ENCODE peak calls at places on chromosomes 5 and 9, in six cellular contexts. One of them, this sample, is unnamed.

GRCh38 chr9:126935630-126936029 is 21.0 kb downstream of the RALGPS1 start:
- DNase-seq in HepG2: no peak
- DNase-seq in H1: no peak
- DNase-seq in HCT116: no peak
- DNase-seq in GM12878: no peak
- DNase-seq in K562: no peak
- DNase-seq in this sample: no peak

GRCh38 chr9:99489043-99489378 is 266.9 kb downstream of the SEC61B start:
- DNase-seq in HepG2: no peak
- DNase-seq in H1: no peak
- DNase-seq in HCT116: no peak
- DNase-seq in GM12878: no peak
- DNase-seq in K562: no peak
- DNase-seq in this sample: peak

GRCh38 chr9:19416143-19416542 is 7.3 kb downstream of the ACER2 start:
- DNase-seq in HepG2: no peak
- DNase-seq in H1: no peak
- DNase-seq in HCT116: no peak
- DNase-seq in GM12878: no peak
- DNase-seq in K562: no peak
- DNase-seq in this sample: no peak

GRCh38 chr5:168600409-168600808 is 21.2 kb upstream of the PANK3 start:
- DNase-seq in HepG2: peak
- DNase-seq in H1: peak
- DNase-seq in HCT116: no peak
- DNase-seq in GM12878: no peak
- DNase-seq in K562: no peak
- DNase-seq in this sample: peak

GRCh38 chr9:34413229-34413852 is 36.6 kb upstream of the MYORG start:
- DNase-seq in HepG2: peak
- DNase-seq in H1: peak
- DNase-seq in HCT116: no peak
- DNase-seq in GM12878: no peak
- DNase-seq in K562: peak
- DNase-seq in this sample: no peak

GRCh38 chr5:53318303-53318702 is 162.1 kb upstream of the FST start:
- DNase-seq in HepG2: no peak
- DNase-seq in H1: no peak
- DNase-seq in HCT116: no peak
- DNase-seq in GM12878: no peak
- DNase-seq in K562: no peak
- DNase-seq in this sample: no peak

GRCh38 chr5:2286250-2286649 is 403.5 kb upstream of the IRX4 start:
- DNase-seq in HepG2: no peak
- DNase-seq in H1: no peak
- DNase-seq in HCT116: no peak
- DNase-seq in GM12878: no peak
- DNase-seq in K562: no peak
- DNase-seq in this sample: no peak

GRCh38 chr9:134769084-134769455 is 111.5 kb upstream of the FCN2 start:
- DNase-seq in HepG2: no peak
- DNase-seq in H1: no peak
- DNase-seq in HCT116: no peak
- DNase-seq in GM12878: no peak
- DNase-seq in K562: no peak
- DNase-seq in this sample: peak

GRCh38 chr5:36202521-36202961 is 39.2 kb downstream of the NADK2 start:
- DNase-seq in HepG2: no peak
- DNase-seq in H1: no peak
- DNase-seq in HCT116: no peak
- DNase-seq in GM12878: no peak
- DNase-seq in K562: no peak
- DNase-seq in this sample: no peak

GRCh38 chr9:99851028-99851822 is 29.5 kb downstream of the NR4A3 start:
- DNase-seq in HepG2: no peak
- DNase-seq in H1: no peak
- DNase-seq in HCT116: no peak
- DNase-seq in GM12878: peak
- DNase-seq in K562: no peak
- DNase-seq in this sample: no peak

GRCh38 chr9:116059466-116059865 is 94.1 kb upstream of the PAPPA start:
- DNase-seq in HepG2: no peak
- DNase-seq in H1: no peak
- DNase-seq in HCT116: no peak
- DNase-seq in GM12878: no peak
- DNase-seq in K562: no peak
- DNase-seq in this sample: no peak

GRCh38 chr9:36749461-36749860 is 176.8 kb downstream of the MELK start:
- DNase-seq in HepG2: no peak
- DNase-seq in H1: no peak
- DNase-seq in HCT116: no peak
- DNase-seq in GM12878: no peak
- DNase-seq in K562: no peak
- DNase-seq in this sample: no peak

GRCh38 chr5:10701567-10702039 is 59.4 kb downstream of the DAP start:
- DNase-seq in HepG2: peak
- DNase-seq in H1: peak
- DNase-seq in HCT116: no peak
- DNase-seq in GM12878: no peak
- DNase-seq in K562: peak
- DNase-seq in this sample: peak

GRCh38 chr5:675876-676698 is 17.1 kb downstream of the TPPP start:
- DNase-seq in HepG2: no peak
- DNase-seq in H1: peak
- DNase-seq in HCT116: no peak
- DNase-seq in GM12878: no peak
- DNase-seq in K562: no peak
- DNase-seq in this sample: no peak

GRCh38 chr5:58016892-58017291 is 443.0 kb downstream of the PLK2 start:
- DNase-seq in HepG2: no peak
- DNase-seq in H1: no peak
- DNase-seq in HCT116: no peak
- DNase-seq in GM12878: no peak
- DNase-seq in K562: no peak
- DNase-seq in this sample: no peak

GRCh38 chr9:82645591-82645990 is 417.4 kb downstream of the RASEF start:
- DNase-seq in HepG2: no peak
- DNase-seq in H1: no peak
- DNase-seq in HCT116: no peak
- DNase-seq in GM12878: no peak
- DNase-seq in K562: no peak
- DNase-seq in this sample: no peak

GRCh38 chr5:122585111-122585415 is 189.8 kb upstream of the SNX2 start:
- DNase-seq in HepG2: no peak
- DNase-seq in H1: no peak
- DNase-seq in HCT116: no peak
- DNase-seq in GM12878: no peak
- DNase-seq in K562: no peak
- DNase-seq in this sample: no peak

GRCh38 chr5:131171276-131171815 is 602 bp downstream of the LYRM7 start:
- DNase-seq in HepG2: peak
- DNase-seq in H1: no peak
- DNase-seq in HCT116: no peak
- DNase-seq in GM12878: no peak
- DNase-seq in K562: no peak
- DNase-seq in this sample: no peak

GRCh38 chr9:114446036-114446435 is 58.3 kb upstream of the AKNA start:
- DNase-seq in HepG2: no peak
- DNase-seq in H1: no peak
- DNase-seq in HCT116: no peak
- DNase-seq in GM12878: no peak
- DNase-seq in K562: no peak
- DNase-seq in this sample: no peak

GRCh38 chr9:117783828-117784227 is 79.6 kb downstream of the TLR4 start:
- DNase-seq in HepG2: no peak
- DNase-seq in H1: no peak
- DNase-seq in HCT116: no peak
- DNase-seq in GM12878: peak
- DNase-seq in K562: no peak
- DNase-seq in this sample: no peak

GRCh38 chr9:99231708-99232107 is 9.6 kb downstream of the SEC61B start:
- DNase-seq in HepG2: peak
- DNase-seq in H1: peak
- DNase-seq in HCT116: no peak
- DNase-seq in GM12878: peak
- DNase-seq in K562: peak
- DNase-seq in this sample: peak

GRCh38 chr5:67196537-67197059 is at the start of gene CD180:
- DNase-seq in HepG2: no peak
- DNase-seq in H1: no peak
- DNase-seq in HCT116: no peak
- DNase-seq in GM12878: no peak
- DNase-seq in K562: no peak
- DNase-seq in this sample: no peak

GRCh38 chr5:153223376-153223775 is 267.1 kb upstream of the GRIA1 start:
- DNase-seq in HepG2: no peak
- DNase-seq in H1: no peak
- DNase-seq in HCT116: no peak
- DNase-seq in GM12878: no peak
- DNase-seq in K562: no peak
- DNase-seq in this sample: no peak

GRCh38 chr9:77944556-77945261 is 86.9 kb downstream of the GNAQ start:
- DNase-seq in HepG2: no peak
- DNase-seq in H1: no peak
- DNase-seq in HCT116: no peak
- DNase-seq in GM12878: no peak
- DNase-seq in K562: peak
- DNase-seq in this sample: no peak

GRCh38 chr9:124835026-124835501 is 18.2 kb upstream of the WDR38 start:
- DNase-seq in HepG2: peak
- DNase-seq in H1: no peak
- DNase-seq in HCT116: no peak
- DNase-seq in GM12878: no peak
- DNase-seq in K562: no peak
- DNase-seq in this sample: peak

GRCh38 chr9:928363-929042 is 48.0 kb upstream of the DMRT3 start:
- DNase-seq in HepG2: peak
- DNase-seq in H1: peak
- DNase-seq in HCT116: peak
- DNase-seq in GM12878: no peak
- DNase-seq in K562: peak
- DNase-seq in this sample: peak

GRCh38 chr9:132128191-132128590 is 33.7 kb upstream of the NTNG2 start:
- DNase-seq in HepG2: no peak
- DNase-seq in H1: no peak
- DNase-seq in HCT116: no peak
- DNase-seq in GM12878: no peak
- DNase-seq in K562: no peak
- DNase-seq in this sample: no peak

GRCh38 chr9:135047026-135047350 is 40.5 kb upstream of the OLFM1 start:
- DNase-seq in HepG2: no peak
- DNase-seq in H1: no peak
- DNase-seq in HCT116: no peak
- DNase-seq in GM12878: no peak
- DNase-seq in K562: no peak
- DNase-seq in this sample: no peak

GRCh38 chr5:176873541-176874172 is 25.5 kb downstream of the HK3 start:
- DNase-seq in HepG2: no peak
- DNase-seq in H1: no peak
- DNase-seq in HCT116: no peak
- DNase-seq in GM12878: no peak
- DNase-seq in K562: no peak
- DNase-seq in this sample: no peak

GRCh38 chr9:28774433-28775029 is 1201.2 kb upstream of the C9orf72 start:
- DNase-seq in HepG2: peak
- DNase-seq in H1: no peak
- DNase-seq in HCT116: peak
- DNase-seq in GM12878: no peak
- DNase-seq in K562: no peak
- DNase-seq in this sample: peak

GRCh38 chr5:96602776-96603175 is 59.4 kb upstream of the CAST start:
- DNase-seq in HepG2: no peak
- DNase-seq in H1: no peak
- DNase-seq in HCT116: no peak
- DNase-seq in GM12878: no peak
- DNase-seq in K562: no peak
- DNase-seq in this sample: no peak

GRCh38 chr5:138829341-138829740 is 45.8 kb downstream of the LRRTM2 start:
- DNase-seq in HepG2: no peak
- DNase-seq in H1: no peak
- DNase-seq in HCT116: no peak
- DNase-seq in GM12878: no peak
- DNase-seq in K562: no peak
- DNase-seq in this sample: no peak

GRCh38 chr9:82334286-82334685 is 345.7 kb downstream of the SPATA31D1 start:
- DNase-seq in HepG2: no peak
- DNase-seq in H1: no peak
- DNase-seq in HCT116: no peak
- DNase-seq in GM12878: no peak
- DNase-seq in K562: no peak
- DNase-seq in this sample: no peak

DNA sequence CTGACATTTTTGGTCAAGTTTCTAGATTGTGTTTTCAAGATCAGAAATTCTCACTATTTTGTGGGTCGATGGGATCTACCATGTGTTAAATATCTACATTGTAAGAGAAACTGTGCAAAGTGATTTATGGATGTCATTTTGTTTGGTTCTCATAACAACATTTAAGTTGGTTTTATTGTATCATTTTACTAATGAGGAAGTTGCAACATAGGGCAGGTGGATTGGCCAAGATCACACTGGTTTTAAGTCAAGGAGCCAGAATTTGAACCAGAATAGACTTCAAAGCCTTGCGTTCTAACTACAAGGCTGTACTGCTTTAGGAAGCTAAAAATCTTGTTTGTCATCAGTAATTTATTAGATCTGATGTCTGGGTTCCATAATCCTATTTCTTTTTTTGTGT is 23.4 kb downstream of the SH3TC2 start:
- DNase-seq in HepG2: no peak
- DNase-seq in H1: no peak
- DNase-seq in HCT116: no peak
- DNase-seq in GM12878: no peak
- DNase-seq in K562: no peak
- DNase-seq in this sample: no peak
- TF ChIP-seq JUND in HepG2: no peak
- TF ChIP-seq JUND in H1: no peak
- TF ChIP-seq JUND in HCT116: no peak
- TF ChIP-seq JUND in GM12878: no peak
- TF ChIP-seq JUND in K562: no peak
- TF ChIP-seq JUND in this sample: no peak

GRCh38 chr9:84140535-84141101 is 160.0 kb downstream of the RMI1 start:
- DNase-seq in HepG2: no peak
- DNase-seq in H1: peak
- DNase-seq in HCT116: no peak
- DNase-seq in GM12878: no peak
- DNase-seq in K562: no peak
- DNase-seq in this sample: no peak
- TF ChIP-seq RAD21 in HepG2: no peak
- TF ChIP-seq RAD21 in H1: no peak
- TF ChIP-seq RAD21 in HCT116: no peak
- TF ChIP-seq RAD21 in GM12878: no peak
- TF ChIP-seq RAD21 in K562: no peak
- TF ChIP-seq RAD21 in this sample: no peak

GRCh38 chr5:137622850-137623249 is 113.0 kb downstream of the KLHL3 start:
- DNase-seq in HepG2: peak
- DNase-seq in H1: no peak
- DNase-seq in HCT116: no peak
- DNase-seq in GM12878: peak
- DNase-seq in K562: no peak
- DNase-seq in this sample: no peak
- TF ChIP-seq JUND in HepG2: no peak
- TF ChIP-seq JUND in H1: no peak
- TF ChIP-seq JUND in HCT116: no peak
- TF ChIP-seq JUND in GM12878: no peak
- TF ChIP-seq JUND in K562: no peak
- TF ChIP-seq JUND in this sample: no peak

GRCh38 chr5:101897914-101898313 is 398.2 kb downstream of the SLCO4C1 start:
- DNase-seq in HepG2: no peak
- DNase-seq in H1: peak
- DNase-seq in HCT116: no peak
- DNase-seq in GM12878: peak
- DNase-seq in K562: no peak
- DNase-seq in this sample: peak
- TF ChIP-seq RAD21 in HepG2: no peak
- TF ChIP-seq RAD21 in H1: no peak
- TF ChIP-seq RAD21 in HCT116: no peak
- TF ChIP-seq RAD21 in GM12878: no peak
- TF ChIP-seq RAD21 in K562: no peak
- TF ChIP-seq RAD21 in this sample: peak